ENCODE peak calls at places on chromosome 13, in five cellular contexts. A, V, Y, L and D are unnamed samples.
A peak's percentile ranks its signal among the peaks of the same experiment; 100 is the strongest.

GRCh38 chr13:59747529-59747928 is 416.2 kb downstream of the DIAPH3 start:
- DNase-seq in L (peak; percentile 7), Y (no peak), A (no peak), V (no peak), D (no peak)

GRCh38 chr13:94163535-94163934 is 315.9 kb downstream of the DCT start:
- DNase-seq in V (no peak), A (no peak), L (no peak), Y (no peak), D (no peak)

GRCh38 chr13:106109391-106109791 is 426.1 kb downstream of the EFNB2 start:
- DNase-seq in Y (no peak), A (no peak), V (no peak), L (no peak), D (no peak)

GRCh38 chr13:45769072-45769471 is 67.0 kb downstream of the CBY2 start:
- DNase-seq in Y (no peak), V (no peak), L (no peak), A (no peak), D (no peak)

GRCh38 chr13:84433024-84433423 is 550.8 kb upstream of the SLITRK1 start:
- DNase-seq in L (no peak), V (no peak), A (no peak), Y (peak; percentile 61), D (no peak)

GRCh38 chr13:112877976-112878955 is 90.7 kb upstream of the MCF2L start:
- DNase-seq in Y (no peak), A (no peak), V (no peak), L (no peak), D (no peak)

GRCh38 chr13:48265217-48265815 is 32.3 kb downstream of the ITM2B start:
- DNase-seq in V (no peak), A (no peak), L (peak; percentile 7), Y (no peak), D (peak; percentile 23)

GRCh38 chr13:108419768-108420167 is 150.2 kb downstream of the TNFSF13B start:
- DNase-seq in Y (no peak), L (no peak), V (no peak), A (no peak), D (no peak)

GRCh38 chr13:109900723-109901122 is 114.3 kb upstream of the IRS2 start:
- DNase-seq in L (no peak), A (no peak), Y (no peak), V (no peak), D (no peak)

GRCh38 chr13:29465741-29466293 is 129.7 kb downstream of the SLC7A1 start:
- DNase-seq in Y (peak; percentile 34), A (no peak), V (no peak), L (no peak), D (no peak)

GRCh38 chr13:70388935-70389334 is 280.7 kb upstream of the KLHL1 start:
- DNase-seq in V (no peak), Y (no peak), A (no peak), L (no peak), D (no peak)

GRCh38 chr13:29925457-29925856 is 75.0 kb upstream of the UBL3 start:
- DNase-seq in L (no peak), Y (no peak), A (no peak), V (peak; percentile 90), D (no peak)

DNA sequence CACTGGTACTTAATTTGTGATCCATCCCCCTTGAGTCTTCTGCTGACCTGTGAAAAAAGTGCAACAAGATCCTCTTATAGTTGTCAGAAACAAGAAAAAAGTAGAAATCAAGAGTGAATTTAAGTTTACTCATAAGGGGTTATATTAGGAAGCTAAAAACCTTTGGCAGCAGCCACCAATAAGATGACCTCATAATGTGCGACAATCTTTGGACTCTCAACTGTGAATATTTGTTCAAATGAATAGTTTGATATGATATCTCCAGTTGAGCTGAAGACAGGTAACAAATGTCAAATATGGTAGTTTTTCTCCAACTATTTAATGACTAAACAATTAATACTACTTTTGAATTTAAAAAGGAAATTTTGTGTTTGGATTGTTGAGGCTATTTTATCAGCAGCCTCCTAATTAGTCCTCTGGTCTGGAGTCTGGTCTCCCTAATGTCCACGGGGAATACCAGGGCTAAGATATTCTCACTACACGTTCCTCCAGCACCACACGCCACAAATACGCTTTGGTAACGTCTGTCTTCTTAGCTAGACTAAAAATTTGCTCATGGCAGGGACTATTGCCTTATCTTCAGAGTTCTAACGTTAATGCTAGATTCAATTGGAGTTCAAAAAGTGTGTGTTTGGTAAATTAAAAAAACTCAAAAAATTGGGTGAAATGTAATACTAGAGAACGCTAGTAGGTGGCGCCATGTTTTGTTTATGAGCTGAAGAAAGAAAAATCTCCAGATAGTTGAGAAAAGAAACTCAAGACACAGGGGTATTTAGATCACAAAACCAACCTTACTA is 51.0 kb upstream of the PDX1 start:
- DNase-seq in L (peak; percentile 27), V (no peak), A (no peak), Y (no peak), D (no peak)
- TF ChIP-seq CTCF in L (peak; percentile 49), V (no peak), A (peak; percentile 59), Y (peak; percentile 64), D (no peak)

GRCh38 chr13:107138468-107138867 is 570.5 kb upstream of the ARGLU1 start:
- DNase-seq in A (no peak), L (no peak), V (no peak), Y (no peak), D (no peak)

GRCh38 chr13:107141767-107142166 is 573.8 kb upstream of the ARGLU1 start:
- DNase-seq in Y (no peak), A (no peak), L (no peak), V (no peak), D (no peak)

GRCh38 chr13:107138987-107139386 is 571.0 kb upstream of the ARGLU1 start:
- DNase-seq in Y (no peak), L (no peak), A (no peak), V (no peak), D (no peak)

DNA sequence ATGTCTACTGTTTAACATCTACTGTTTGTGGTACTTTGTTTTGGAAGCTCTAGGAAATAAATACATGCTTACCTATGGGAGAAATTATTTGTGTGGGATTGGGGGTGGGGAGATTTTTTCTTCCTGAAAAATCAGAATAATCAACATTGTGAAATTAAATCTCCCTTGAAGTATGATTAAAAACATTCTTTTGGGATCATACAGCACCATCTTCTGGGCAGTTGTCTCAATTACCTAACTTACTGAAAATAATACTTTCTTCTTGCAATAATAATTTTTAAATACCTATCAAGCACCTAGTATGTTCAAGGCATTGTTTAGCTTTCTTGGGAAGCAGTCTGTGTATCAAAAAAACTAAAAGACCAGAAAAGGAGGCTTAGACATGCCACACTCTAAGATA is 576.5 kb upstream of the ARGLU1 start:
- DNase-seq in L (no peak), V (no peak), Y (no peak), A (no peak), D (no peak)
- TF ChIP-seq CTCF in L (no peak), V (no peak), Y (peak; percentile 29), A (no peak), D (no peak)

GRCh38 chr13:51050021-51050886 is 60.8 kb downstream of the C13orf42 start:
- DNase-seq in L (no peak), Y (peak; percentile 41), A (no peak), V (no peak), D (no peak)

GRCh38 chr13:51044023-51044665 is 66.9 kb downstream of the C13orf42 start:
- DNase-seq in V (no peak), A (no peak), Y (no peak), L (no peak), D (no peak)

GRCh38 chr13:51048166-51048461 is 63.0 kb downstream of the C13orf42 start:
- DNase-seq in A (no peak), L (no peak), Y (no peak), V (no peak), D (no peak)

GRCh38 chr13:51045450-51045849 is 65.6 kb downstream of the C13orf42 start:
- DNase-seq in A (no peak), L (no peak), V (no peak), Y (no peak), D (no peak)

DNA sequence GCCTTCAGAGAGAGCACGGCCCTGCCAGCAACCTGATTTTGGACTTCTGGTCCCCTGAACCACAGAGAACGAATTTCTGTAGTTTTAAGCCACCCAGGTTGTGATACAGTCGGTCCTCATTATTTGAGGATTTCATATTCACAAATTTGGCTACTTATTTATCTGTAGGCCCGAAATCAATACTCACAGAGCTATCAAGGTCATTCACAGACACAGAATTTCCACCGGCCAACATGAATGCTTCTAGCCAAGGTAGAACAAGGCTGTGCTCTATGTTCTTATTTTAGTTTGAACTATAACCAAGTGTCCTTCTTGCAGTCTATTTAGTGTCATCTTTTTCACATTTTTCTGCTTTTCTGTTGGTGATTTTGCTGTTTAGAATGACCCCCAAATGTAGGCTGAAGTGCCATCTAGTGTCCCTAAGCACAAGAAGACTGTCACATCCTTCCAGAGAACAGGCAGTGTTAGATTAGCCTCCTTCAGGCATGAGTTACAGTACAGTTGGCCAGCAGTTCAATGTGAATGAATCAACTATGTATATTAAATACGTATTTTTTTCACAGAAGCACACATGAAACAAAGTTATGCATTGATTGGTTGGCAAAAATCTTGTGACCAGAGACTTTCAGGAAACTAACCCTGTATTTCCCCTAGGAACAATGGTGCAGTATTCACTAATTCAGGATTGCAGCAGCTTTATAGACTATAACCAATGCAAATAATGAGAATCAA is 63.5 kb downstream of the C13orf42 start:
- DNase-seq in V (no peak), A (no peak), Y (no peak), L (no peak), D (no peak)
- TF ChIP-seq CTCF in V (no peak), A (no peak), Y (no peak), L (no peak), D (no peak)

GRCh38 chr13:52832268-52832667 is 16.2 kb downstream of the PCDH8 start:
- DNase-seq in L (no peak), Y (no peak), V (no peak), A (no peak), D (no peak)
- TF ChIP-seq CTCF in L (no peak), Y (no peak), V (no peak), A (no peak), D (no peak)

DNA sequence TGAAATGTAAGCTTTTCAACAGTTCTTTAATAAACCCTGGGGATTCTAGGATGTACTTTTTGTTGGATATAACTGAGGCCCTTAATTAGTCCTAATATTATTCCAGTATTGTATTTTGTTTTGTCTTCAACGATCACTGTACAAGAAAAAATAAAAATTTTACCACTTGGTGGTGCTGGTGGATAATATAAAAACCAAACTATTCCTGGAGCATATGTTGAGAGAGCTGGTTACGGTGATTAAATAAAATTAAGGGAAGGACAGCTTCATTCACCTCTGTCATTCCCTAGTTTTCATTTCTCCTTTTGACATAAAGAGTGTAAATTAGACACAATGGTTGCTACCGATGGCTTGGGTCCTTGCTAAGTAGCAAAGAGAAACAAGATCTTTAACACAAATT is 598.6 kb upstream of the PCDH20 start:
- DNase-seq in A (no peak), Y (no peak), L (no peak), V (no peak), D (no peak)
- TF ChIP-seq CTCF in A (no peak), Y (no peak), L (no peak), V (no peak), D (no peak)

GRCh38 chr13:96992633-96993032 is 1.6 kb downstream of the OXGR1 start:
- DNase-seq in Y (no peak), L (no peak), A (no peak), V (no peak), D (no peak)

GRCh38 chr13:96996097-96996496 is 1.8 kb upstream of the OXGR1 start:
- DNase-seq in Y (no peak), L (no peak), A (no peak), V (no peak), D (no peak)

GRCh38 chr13:96994849-96995243 is 570 bp upstream of the OXGR1 start:
- DNase-seq in V (no peak), A (no peak), L (no peak), Y (no peak), D (no peak)

GRCh38 chr13:96993660-96994029 is 631 bp downstream of the OXGR1 start:
- DNase-seq in Y (no peak), L (no peak), V (no peak), A (no peak), D (no peak)

GRCh38 chr13:96994030-96994848 is at the start of gene OXGR1:
- DNase-seq in A (no peak), V (no peak), Y (no peak), L (no peak), D (no peak)
- TF ChIP-seq CTCF in A (no peak), V (no peak), Y (no peak), L (no peak), D (no peak)